ENCODE peak calls at places on chromosome 6, in five cellular contexts. B, O, E, L and Y are unnamed samples.
A peak's percentile ranks its signal among the peaks of the same experiment; 100 is the strongest.

GRCh38 chr6:5752282-5752681 is 254.4 kb downstream of the NRN1 start:
- DNase-seq in L (no peak), B (peak; percentile 75), E (no peak), O (peak; percentile 45), Y (no peak)

GRCh38 chr6:138724015-138724414 is 49.6 kb upstream of the CCDC28A start:
- DNase-seq in B (no peak), O (peak; percentile 34), E (peak; percentile 25), L (peak; percentile 28), Y (peak; percentile 3)

GRCh38 chr6:41443616-41444525 is 102.3 kb upstream of the FOXP4 start:
- DNase-seq in E (no peak), L (no peak), B (no peak), O (no peak), Y (peak; percentile 70)

GRCh38 chr6:170022827-170023619 is 267.9 kb downstream of the DLL1 start:
- DNase-seq in L (peak; percentile 25), B (peak; percentile 82), O (no peak), E (no peak), Y (no peak)

GRCh38 chr6:148682252-148682651 is 64.6 kb upstream of the UST start:
- DNase-seq in O (no peak), B (no peak), E (no peak), L (no peak), Y (no peak)

GRCh38 chr6:168369776-168370175 is 50.2 kb upstream of the DACT2 start:
- DNase-seq in B (peak; percentile 61), L (no peak), E (no peak), O (no peak), Y (no peak)

GRCh38 chr6:47131773-47132172 is 89.6 kb upstream of the ADGRF1 start:
- DNase-seq in E (no peak), L (no peak), B (no peak), O (no peak), Y (no peak)

GRCh38 chr6:25181923-25182322 is 97.3 kb upstream of the CARMIL1 start:
- DNase-seq in O (no peak), B (no peak), L (no peak), E (no peak), Y (no peak)

GRCh38 chr6:25089442-25089841 is 153.7 kb upstream of the RIPOR2 start:
- DNase-seq in E (no peak), O (peak; percentile 31), L (no peak), B (no peak), Y (no peak)

GRCh38 chr6:26328265-26328844 is 36.6 kb upstream of the BTN3A2 start:
- DNase-seq in O (peak; percentile 43), L (no peak), B (no peak), E (no peak), Y (no peak)

GRCh38 chr6:20893415-20893814 is 359.2 kb downstream of the CDKAL1 start:
- DNase-seq in O (no peak), L (no peak), B (no peak), E (no peak), Y (no peak)

GRCh38 chr6:83153958-83154357 is 39.1 kb downstream of the PGM3 start:
- DNase-seq in E (no peak), B (no peak), O (no peak), L (no peak), Y (no peak)

GRCh38 chr6:106513813-106514212 is 115.5 kb downstream of the RTN4IP1 start:
- DNase-seq in L (no peak), E (no peak), B (no peak), O (peak; percentile 59), Y (no peak)

GRCh38 chr6:106511274-106512047 is 117.8 kb downstream of the RTN4IP1 start:
- DNase-seq in L (peak; percentile 39), O (peak; percentile 66), E (no peak), B (peak; percentile 89), Y (peak; percentile 51)

GRCh38 chr6:106510090-106510970 is 119.0 kb downstream of the RTN4IP1 start:
- DNase-seq in L (peak; percentile 76), E (no peak), O (peak; percentile 94), B (peak; percentile 92), Y (peak; percentile 65)

GRCh38 chr6:106512958-106513480 is 116.3 kb downstream of the RTN4IP1 start:
- DNase-seq in O (no peak), E (no peak), L (no peak), B (no peak), Y (no peak)

DNA sequence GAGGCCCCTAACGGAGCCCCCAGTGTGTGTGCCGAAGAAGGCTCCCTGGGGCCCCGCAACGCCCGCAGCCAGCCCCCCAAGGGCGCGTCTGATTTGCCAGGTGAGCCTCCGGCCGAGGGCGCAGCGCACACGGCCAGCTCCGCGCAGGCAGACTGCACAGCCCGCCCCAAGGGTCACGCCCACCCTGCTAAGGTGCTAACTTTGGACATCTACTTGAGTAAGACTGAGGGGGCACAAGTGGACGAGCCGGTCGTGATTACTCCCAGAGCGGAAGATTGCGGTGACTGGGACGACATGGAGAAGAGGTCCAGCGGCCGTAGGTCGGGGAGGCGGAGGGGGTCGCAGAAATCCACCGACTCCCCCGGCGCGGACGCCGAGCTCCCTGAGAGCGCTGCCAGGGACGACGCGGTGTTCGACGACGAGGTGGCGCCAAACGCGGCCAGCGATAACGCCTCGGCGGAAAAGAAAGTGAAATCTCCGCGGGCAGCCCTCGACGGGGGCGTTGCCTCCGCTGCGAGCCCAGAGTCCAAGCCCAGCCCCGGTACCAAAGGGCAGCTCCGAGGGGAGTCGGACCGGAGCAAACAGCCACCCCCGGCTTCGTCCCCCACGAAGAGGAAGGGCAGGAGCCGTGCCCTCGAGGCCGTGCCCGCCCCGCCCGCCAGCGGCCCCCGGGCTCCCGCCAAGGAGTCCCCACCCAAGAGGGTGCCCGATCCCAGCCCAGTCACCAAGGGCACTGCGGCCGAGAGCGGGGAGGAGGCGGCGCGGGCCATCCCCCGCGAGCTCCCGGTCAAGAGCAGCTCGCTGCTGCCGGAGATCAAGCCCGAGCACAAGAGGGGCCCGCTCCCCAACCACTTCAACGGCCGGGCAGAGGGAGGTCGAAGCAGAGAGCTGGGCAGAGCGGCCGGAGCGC is 117.0 kb downstream of the RTN4IP1 start:
- DNase-seq in L (peak; percentile 84), O (peak; percentile 83), B (peak; percentile 94), E (peak; percentile 15), Y (peak; percentile 77)
- TF ChIP-seq POLR2A in L (no peak), O (no peak), B (no peak), E (no peak), Y (no peak)

GRCh38 chr6:163776549-163777378 is 362.2 kb downstream of the QKI start:
- DNase-seq in E (no peak), L (no peak), O (no peak), B (no peak), Y (no peak)

GRCh38 chr6:163779727-163780284 is 365.3 kb downstream of the QKI start:
- DNase-seq in B (no peak), E (no peak), O (no peak), L (no peak), Y (no peak)

GRCh38 chr6:163777706-163778105 is 363.2 kb downstream of the QKI start:
- DNase-seq in L (no peak), E (no peak), B (no peak), O (no peak), Y (no peak)

GRCh38 chr6:163775313-163775712 is 360.8 kb downstream of the QKI start:
- DNase-seq in L (no peak), B (no peak), O (no peak), E (no peak), Y (no peak)

DNA sequence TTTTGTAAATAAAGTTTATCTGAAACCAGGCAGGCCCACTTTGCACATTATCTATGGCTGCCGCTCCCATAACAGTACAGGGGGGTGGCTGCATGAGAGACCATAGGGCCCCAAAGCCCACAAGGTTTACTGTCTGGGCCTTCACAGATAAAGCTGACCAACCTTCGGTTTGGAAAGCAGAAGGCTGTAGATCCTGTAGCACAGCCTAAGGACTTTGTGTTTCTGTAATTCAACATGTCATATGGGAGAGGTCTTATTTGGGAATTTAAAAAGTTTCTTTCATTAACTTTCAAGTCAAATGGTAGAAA is 362.8 kb downstream of the QKI start:
- DNase-seq in O (no peak), B (no peak), L (no peak), E (no peak), Y (no peak)
- TF ChIP-seq POLR2A in O (no peak), B (no peak), L (no peak), E (no peak), Y (no peak)

DNA sequence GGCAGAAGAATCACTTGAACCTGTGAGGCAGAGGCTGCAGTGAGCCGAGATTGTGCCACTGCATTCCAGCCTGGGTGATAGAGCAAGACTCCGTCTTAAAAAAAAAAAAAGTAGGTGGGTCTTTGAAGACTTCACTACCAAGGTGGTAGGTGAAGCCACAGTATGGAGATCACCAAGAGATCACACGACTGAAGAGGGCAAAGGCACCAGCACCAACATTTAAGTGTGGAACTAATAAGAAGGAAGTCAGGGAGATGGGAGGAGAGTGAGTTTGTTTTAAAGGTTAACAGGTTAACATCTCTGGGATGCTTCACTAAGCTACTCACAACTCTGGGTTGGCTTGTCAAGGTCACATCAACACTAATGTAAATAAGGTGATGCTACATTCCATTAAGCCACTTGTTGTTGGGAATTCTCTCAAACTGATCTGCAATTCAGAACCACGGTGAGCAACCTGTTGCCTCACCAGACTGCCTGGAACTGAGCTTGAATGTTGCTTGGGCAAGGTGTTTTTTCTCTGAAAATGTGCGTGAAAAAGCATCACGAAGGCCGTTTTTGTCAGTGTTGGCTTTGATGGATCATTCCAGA is 48.7 kb downstream of the KCTD20 start:
- DNase-seq in E (no peak), B (no peak), O (no peak), L (no peak), Y (no peak)
- TF ChIP-seq POLR2A in E (no peak), B (no peak), O (no peak), L (no peak), Y (no peak)

GRCh38 chr6:75130784-75131183 is 75.1 kb downstream of the COL12A1 start:
- DNase-seq in O (no peak), L (no peak), E (no peak), B (no peak), Y (no peak)

GRCh38 chr6:75124085-75124484 is 81.8 kb downstream of the COL12A1 start:
- DNase-seq in L (no peak), E (no peak), O (no peak), B (no peak), Y (no peak)

GRCh38 chr6:75126518-75126917 is 79.3 kb downstream of the COL12A1 start:
- DNase-seq in B (no peak), O (no peak), E (no peak), L (no peak), Y (no peak)

GRCh38 chr6:75128881-75129570 is 76.8 kb downstream of the COL12A1 start:
- DNase-seq in E (no peak), L (no peak), B (no peak), O (no peak), Y (no peak)

GRCh38 chr6:75124983-75125382 is 80.9 kb downstream of the COL12A1 start:
- DNase-seq in L (no peak), O (no peak), E (no peak), B (no peak), Y (no peak)
- TF ChIP-seq POLR2A in L (no peak), O (no peak), E (no peak), B (no peak), Y (no peak)

DNA sequence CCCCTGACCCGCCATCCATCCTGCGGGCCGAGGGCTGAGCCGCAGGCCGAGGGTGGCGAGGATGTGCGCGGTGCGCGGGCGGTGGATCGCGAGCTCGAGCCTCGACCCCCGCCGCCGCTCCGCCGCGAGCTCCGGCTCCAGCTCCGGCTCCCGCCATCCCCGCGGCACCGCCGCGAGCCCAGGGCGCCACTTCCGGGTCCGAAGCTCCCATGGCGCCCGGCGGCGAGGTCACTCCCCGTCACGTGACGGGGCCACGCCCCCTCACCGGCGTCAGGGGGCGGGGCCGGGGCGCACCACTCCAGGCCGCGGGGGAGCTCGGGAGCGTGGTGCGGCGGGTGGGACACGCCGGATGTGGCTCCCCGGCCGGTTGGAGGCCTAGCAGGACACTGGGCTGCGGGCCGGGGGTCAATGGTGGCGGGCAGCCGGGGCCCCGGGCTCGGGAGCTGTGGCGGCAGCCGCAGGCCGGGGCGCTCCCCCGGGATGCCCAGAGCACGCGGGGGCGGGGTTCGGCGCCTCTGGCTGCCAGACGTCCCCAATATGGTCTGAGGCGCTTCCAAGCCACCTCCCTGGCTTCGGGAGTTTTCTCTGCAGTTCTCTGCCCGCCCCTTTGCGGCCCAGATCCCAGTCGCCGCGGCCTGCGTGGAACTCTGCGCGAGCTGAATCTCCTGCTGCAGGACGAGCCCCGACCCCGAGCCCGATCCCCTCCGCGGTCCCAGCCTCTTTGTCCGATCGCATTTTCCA is at the start of gene MTCH1:
- DNase-seq in O (peak; percentile 94), B (peak; percentile 97), L (peak; percentile 92), E (peak; percentile 82), Y (peak; percentile 91)
- TF ChIP-seq POLR2A in O (peak; percentile 97), B (no peak), L (no peak), E (peak; percentile 96), Y (peak; percentile 95)